ENCODE peak calls at places on chromosome 6, in four cellular contexts. T is osteoblast, X is endothelial cell of umbilical vein, C is mesendoderm. K is an unnamed sample.

GRCh38 chr6:119241124-119241491 is 108.5 kb downstream of the MAN1A1 start:
- DNase-seq in T (no peak), X (peak), C (no peak), K (peak)

GRCh38 chr6:159527351-159527750 is 165.7 kb downstream of the SOD2 start:
- DNase-seq in T (no peak), X (no peak), C (peak), K (no peak)

GRCh38 chr6:144055121-144055931 is 40.0 kb downstream of the SF3B5 start:
- DNase-seq in T (no peak), X (no peak), C (no peak), K (peak)

GRCh38 chr6:118054082-118054481 is 147.0 kb downstream of the SLC35F1 start:
- DNase-seq in T (no peak), X (no peak), C (no peak), K (no peak)

GRCh38 chr6:6751197-6751596 is 162.7 kb downstream of the LY86 start:
- DNase-seq in T (no peak), X (no peak), C (no peak), K (no peak)

GRCh38 chr6:75530696-75531095 is 37.1 kb upstream of the FILIP1 start:
- DNase-seq in T (no peak), X (no peak), C (no peak), K (peak)

GRCh38 chr6:41257369-41258195 is 28.9 kb downstream of the TREM1 start:
- DNase-seq in T (no peak), X (peak), C (no peak), K (no peak)

GRCh38 chr6:22099241-22099640 is 197.6 kb downstream of the PRL start:
- DNase-seq in T (no peak), X (no peak), C (no peak), K (no peak)

GRCh38 chr6:72328775-72329174 is 293.1 kb upstream of the KCNQ5 start:
- DNase-seq in T (no peak), X (no peak), C (no peak), K (peak)

GRCh38 chr6:31829633-31830492 is 2.3 kb downstream of the HSPA1B start:
- DNase-seq in T (peak), X (peak), C (no peak), K (peak)

GRCh38 chr6:52009736-52010135 is 77.7 kb downstream of the PKHD1 start:
- DNase-seq in T (no peak), X (no peak), C (no peak), K (no peak)

GRCh38 chr6:12024715-12025434 is 12.8 kb downstream of the HIVEP1 start:
- DNase-seq in T (peak), X (no peak), C (no peak), K (peak)

GRCh38 chr6:73985891-73986290 is 289.9 kb downstream of the CD109 start:
- DNase-seq in T (no peak), X (peak), C (peak), K (peak)

GRCh38 chr6:158789115-158789917 is 29.9 kb downstream of the EZR start:
- DNase-seq in T (no peak), X (no peak), C (no peak), K (no peak)

GRCh38 chr6:144395014-144395413 is 109.9 kb downstream of the UTRN start:
- DNase-seq in T (no peak), X (peak), C (no peak), K (peak)

GRCh38 chr6:7085911-7086310 is 21.9 kb upstream of the RREB1 start:
- DNase-seq in T (no peak), X (no peak), C (no peak), K (peak)

GRCh38 chr6:78810146-78810545 is 57.2 kb upstream of the IRAK1BP1 start:
- DNase-seq in T (peak), X (peak), C (peak), K (peak)

GRCh38 chr6:34922177-34922663 is 33.2 kb downstream of the ANKS1A start:
- DNase-seq in T (no peak), X (peak), C (peak), K (peak)

GRCh38 chr6:26033132-26033941 is 53.9 kb upstream of the HFE start:
- DNase-seq in T (peak), X (peak), C (peak), K (peak)

GRCh38 chr6:39885691-39886090 is 48.6 kb downstream of the MOCS1 start:
- DNase-seq in T (no peak), X (no peak), C (no peak), K (no peak)
- H3K4me2 ChIP-seq in T (no peak), X (no peak), C (no peak), K (no peak)

GRCh38 chr6:168956141-168956838 is 297.4 kb downstream of the THBS2 start:
- DNase-seq in T (peak), X (no peak), C (peak), K (peak)
- H3K4me2 ChIP-seq in T (peak), X (no peak), C (no peak), K (peak)

GRCh38 chr6:100592929-100593328 is 128.2 kb upstream of the SIM1 start:
- DNase-seq in T (no peak), X (no peak), C (no peak), K (no peak)
- H3K4me2 ChIP-seq in T (no peak), X (no peak), C (no peak), K (no peak)

GRCh38 chr6:62283359-62283758 is 2.7 kb downstream of the KHDRBS2 start:
- DNase-seq in T (no peak), X (no peak), C (no peak), K (no peak)

GRCh38 chr6:62286470-62286843 is 432 bp upstream of the KHDRBS2 start:
- DNase-seq in T (no peak), X (no peak), C (no peak), K (no peak)

GRCh38 chr6:62283828-62284411 is 2.1 kb downstream of the KHDRBS2 start:
- DNase-seq in T (no peak), X (no peak), C (peak), K (peak)

GRCh38 chr6:62285612-62286469 is at the start of gene KHDRBS2:
- DNase-seq in T (no peak), X (no peak), C (peak), K (peak)

GRCh38 chr6:62284725-62285124 is 1.3 kb downstream of the KHDRBS2 start:
- DNase-seq in T (no peak), X (no peak), C (no peak), K (no peak)
- H3K4me2 ChIP-seq in T (no peak), X (no peak), C (no peak), K (no peak)

GRCh38 chr6:69729870-69730449 is 66.8 kb downstream of the LMBRD1 start:
- DNase-seq in T (no peak), X (peak), C (no peak), K (peak)
- H3K4me2 ChIP-seq in T (no peak), X (no peak), C (no peak), K (no peak)

K was measured in GM23248.